ENCODE peak calls at places on chromosomes 1 and 21, in four cellular contexts. One of them, this sample, is unnamed.

GRCh38 chr1:63701187-63701586 is 72.6 kb upstream of the ROR1 start:
- DNase-seq in adrenal gland: no peak
- DNase-seq in A549: peak; percentile 89
- DNase-seq in CD8-positive, alpha-beta T cell: no peak
- DNase-seq in this sample: peak; percentile 47

GRCh38 chr1:92410706-92411105 is 76.0 kb downstream of the GFI1 start:
- DNase-seq in adrenal gland: no peak
- DNase-seq in A549: no peak
- DNase-seq in CD8-positive, alpha-beta T cell: peak; percentile 15
- DNase-seq in this sample: peak; percentile 40

GRCh38 chr1:156551866-156552265 is 20.5 kb downstream of the IQGAP3 start:
- DNase-seq in adrenal gland: no peak
- DNase-seq in A549: peak; percentile 29
- DNase-seq in CD8-positive, alpha-beta T cell: no peak
- DNase-seq in this sample: no peak

GRCh38 chr1:169585184-169585583 is 1.1 kb downstream of the F5 start:
- DNase-seq in adrenal gland: no peak
- DNase-seq in A549: no peak
- DNase-seq in CD8-positive, alpha-beta T cell: no peak
- DNase-seq in this sample: no peak

GRCh38 chr1:1678581-1679380 is 13.8 kb downstream of the SLC35E2B start:
- DNase-seq in adrenal gland: no peak
- DNase-seq in A549: peak; percentile 37
- DNase-seq in CD8-positive, alpha-beta T cell: peak; percentile 34
- DNase-seq in this sample: peak; percentile 99

GRCh38 chr21:44872568-44873355 is 728 bp downstream of the PTTG1IP start:
- DNase-seq in adrenal gland: no peak
- DNase-seq in A549: no peak
- DNase-seq in CD8-positive, alpha-beta T cell: no peak
- DNase-seq in this sample: no peak

GRCh38 chr1:91891486-91891885 is 5.5 kb upstream of the TGFBR3 start:
- DNase-seq in adrenal gland: peak; percentile 5
- DNase-seq in A549: no peak
- DNase-seq in CD8-positive, alpha-beta T cell: no peak
- DNase-seq in this sample: no peak

GRCh38 chr1:224170748-224171478 is 12.1 kb upstream of the DEGS1 start:
- DNase-seq in adrenal gland: no peak
- DNase-seq in A549: peak; percentile 42
- DNase-seq in CD8-positive, alpha-beta T cell: no peak
- DNase-seq in this sample: peak; percentile 60

GRCh38 chr21:34280987-34281386 is 82.8 kb upstream of the KCNE2 start:
- DNase-seq in adrenal gland: no peak
- DNase-seq in A549: no peak
- DNase-seq in CD8-positive, alpha-beta T cell: no peak
- DNase-seq in this sample: no peak

GRCh38 chr1:15803380-15803779 is 4.1 kb downstream of the UQCRHL start:
- DNase-seq in adrenal gland: no peak
- DNase-seq in A549: peak; percentile 43
- DNase-seq in CD8-positive, alpha-beta T cell: no peak
- DNase-seq in this sample: peak; percentile 27

GRCh38 chr1:58572691-58573090 is 4.4 kb downstream of the TACSTD2 start:
- DNase-seq in adrenal gland: no peak
- DNase-seq in A549: no peak
- DNase-seq in CD8-positive, alpha-beta T cell: no peak
- DNase-seq in this sample: no peak

GRCh38 chr1:80656011-80656627 is 1144.6 kb upstream of the ADGRL2 start:
- DNase-seq in adrenal gland: no peak
- DNase-seq in A549: peak; percentile 72
- DNase-seq in CD8-positive, alpha-beta T cell: no peak
- DNase-seq in this sample: peak; percentile 44

GRCh38 chr1:114126696-114127095 is 27.0 kb downstream of the SYT6 start:
- DNase-seq in adrenal gland: no peak
- DNase-seq in A549: no peak
- DNase-seq in CD8-positive, alpha-beta T cell: no peak
- DNase-seq in this sample: no peak

GRCh38 chr1:11730429-11730861 is 5.5 kb upstream of the AGTRAP start:
- DNase-seq in adrenal gland: no peak
- DNase-seq in A549: no peak
- DNase-seq in CD8-positive, alpha-beta T cell: peak; percentile 16
- DNase-seq in this sample: peak; percentile 72

GRCh38 chr1:39979654-39980053 is 24.7 kb downstream of the MFSD2A start:
- DNase-seq in adrenal gland: no peak
- DNase-seq in A549: no peak
- DNase-seq in CD8-positive, alpha-beta T cell: no peak
- DNase-seq in this sample: no peak

GRCh38 chr1:192951961-192952460 is 107.1 kb downstream of the UCHL5 start:
- DNase-seq in adrenal gland: no peak
- DNase-seq in A549: peak; percentile 49
- DNase-seq in CD8-positive, alpha-beta T cell: no peak
- DNase-seq in this sample: no peak

GRCh38 chr1:175297291-175297690 is 104.7 kb upstream of the KIAA0040 start:
- DNase-seq in adrenal gland: no peak
- DNase-seq in A549: no peak
- DNase-seq in CD8-positive, alpha-beta T cell: no peak
- DNase-seq in this sample: no peak

GRCh38 chr21:27647401-27647800 is 680.5 kb upstream of the ADAMTS5 start:
- DNase-seq in adrenal gland: no peak
- DNase-seq in A549: no peak
- DNase-seq in CD8-positive, alpha-beta T cell: no peak
- DNase-seq in this sample: peak; percentile 3

GRCh38 chr1:90761781-90762589 is 44.9 kb upstream of the BARHL2 start:
- DNase-seq in adrenal gland: no peak
- DNase-seq in A549: no peak
- DNase-seq in CD8-positive, alpha-beta T cell: no peak
- DNase-seq in this sample: no peak

GRCh38 chr1:71210746-71211145 is 129.9 kb upstream of the ZRANB2 start:
- DNase-seq in adrenal gland: no peak
- DNase-seq in A549: no peak
- DNase-seq in CD8-positive, alpha-beta T cell: no peak
- DNase-seq in this sample: no peak
- H3K4me3 ChIP-seq in adrenal gland: no peak overlapping the region
- H3K4me3 ChIP-seq in A549: no peak overlapping the region
- H3K4me3 ChIP-seq in CD8-positive, alpha-beta T cell: no peak overlapping the region
- H3K4me3 ChIP-seq in this sample: no peak overlapping the region

GRCh38 chr1:112700290-112701226 is 6.4 kb downstream of the RHOC start:
- DNase-seq in adrenal gland: peak; percentile 97
- DNase-seq in A549: peak; percentile 84
- DNase-seq in CD8-positive, alpha-beta T cell: peak; percentile 55
- DNase-seq in this sample: peak; percentile 89

GRCh38 chr1:112703706-112704105 is 3.2 kb downstream of the RHOC start:
- DNase-seq in adrenal gland: no peak
- DNase-seq in A549: no peak
- DNase-seq in CD8-positive, alpha-beta T cell: no peak
- DNase-seq in this sample: no peak

GRCh38 chr1:112702420-112703261 is 4.3 kb downstream of the RHOC start:
- DNase-seq in adrenal gland: no peak
- DNase-seq in A549: no peak
- DNase-seq in CD8-positive, alpha-beta T cell: no peak
- DNase-seq in this sample: no peak

GRCh38 chr1:112701227-112702066 is 5.5 kb downstream of the RHOC start:
- DNase-seq in adrenal gland: no peak
- DNase-seq in A549: no peak
- DNase-seq in CD8-positive, alpha-beta T cell: no peak
- DNase-seq in this sample: no peak

GRCh38 chr1:112702067-112702395 is 4.9 kb downstream of the RHOC start:
- DNase-seq in adrenal gland: no peak
- DNase-seq in A549: no peak
- DNase-seq in CD8-positive, alpha-beta T cell: no peak
- DNase-seq in this sample: no peak
- H3K4me1 ChIP-seq in adrenal gland: peaks cover 76% of the 10 kb centered on the region
- H3K4me1 ChIP-seq in A549: peaks cover 65% of the 10 kb centered on the region
- H3K4me1 ChIP-seq in CD8-positive, alpha-beta T cell: peaks cover 47% of the 10 kb centered on the region
- H3K4me1 ChIP-seq in this sample: peaks cover 16% of the 10 kb centered on the region

GRCh38 chr1:97050501-97050900 is 328.9 kb downstream of the PTBP2 start:
- DNase-seq in adrenal gland: no peak
- DNase-seq in A549: peak; percentile 19
- DNase-seq in CD8-positive, alpha-beta T cell: no peak
- DNase-seq in this sample: no peak
- H3K27ac ChIP-seq in adrenal gland: no peak overlapping the region
- H3K27ac ChIP-seq in A549: no peak overlapping the region
- H3K27ac ChIP-seq in CD8-positive, alpha-beta T cell: no peak overlapping the region
- H3K27ac ChIP-seq in this sample: no peak overlapping the region

GRCh38 chr1:37926061-37926924 is 20.6 kb downstream of the INPP5B start:
- DNase-seq in adrenal gland: no peak
- DNase-seq in A549: no peak
- DNase-seq in CD8-positive, alpha-beta T cell: no peak
- DNase-seq in this sample: no peak
- H3K4me3 ChIP-seq in adrenal gland: no peak overlapping the region
- H3K4me3 ChIP-seq in A549: no peak overlapping the region
- H3K4me3 ChIP-seq in CD8-positive, alpha-beta T cell: no peak overlapping the region
- H3K4me3 ChIP-seq in this sample: no peak overlapping the region

GRCh38 chr1:98903261-98903660 is 101.4 kb downstream of the PLPPR5 start:
- DNase-seq in adrenal gland: no peak
- DNase-seq in A549: peak; percentile 9
- DNase-seq in CD8-positive, alpha-beta T cell: no peak
- DNase-seq in this sample: no peak
- H3K4me1 ChIP-seq in adrenal gland: no peaks in the 10 kb centered on the region
- H3K4me1 ChIP-seq in A549: no peaks in the 10 kb centered on the region
- H3K4me1 ChIP-seq in CD8-positive, alpha-beta T cell: no peaks in the 10 kb centered on the region
- H3K4me1 ChIP-seq in this sample: no peaks in the 10 kb centered on the region

GRCh38 chr1:30511563-30512252 is 211.7 kb downstream of the MATN1 start:
- DNase-seq in adrenal gland: no peak
- DNase-seq in A549: peak; percentile 54
- DNase-seq in CD8-positive, alpha-beta T cell: no peak
- DNase-seq in this sample: no peak

GRCh38 chr1:30512922-30513265 is 210.5 kb downstream of the MATN1 start:
- DNase-seq in adrenal gland: no peak
- DNase-seq in A549: no peak
- DNase-seq in CD8-positive, alpha-beta T cell: no peak
- DNase-seq in this sample: no peak

GRCh38 chr1:30511106-30511505 is 212.3 kb downstream of the MATN1 start:
- DNase-seq in adrenal gland: no peak
- DNase-seq in A549: no peak
- DNase-seq in CD8-positive, alpha-beta T cell: no peak
- DNase-seq in this sample: no peak

GRCh38 chr1:30513396-30514136 is 209.8 kb downstream of the MATN1 start:
- DNase-seq in adrenal gland: no peak
- DNase-seq in A549: no peak
- DNase-seq in CD8-positive, alpha-beta T cell: no peak
- DNase-seq in this sample: peak; percentile 22

DNA sequence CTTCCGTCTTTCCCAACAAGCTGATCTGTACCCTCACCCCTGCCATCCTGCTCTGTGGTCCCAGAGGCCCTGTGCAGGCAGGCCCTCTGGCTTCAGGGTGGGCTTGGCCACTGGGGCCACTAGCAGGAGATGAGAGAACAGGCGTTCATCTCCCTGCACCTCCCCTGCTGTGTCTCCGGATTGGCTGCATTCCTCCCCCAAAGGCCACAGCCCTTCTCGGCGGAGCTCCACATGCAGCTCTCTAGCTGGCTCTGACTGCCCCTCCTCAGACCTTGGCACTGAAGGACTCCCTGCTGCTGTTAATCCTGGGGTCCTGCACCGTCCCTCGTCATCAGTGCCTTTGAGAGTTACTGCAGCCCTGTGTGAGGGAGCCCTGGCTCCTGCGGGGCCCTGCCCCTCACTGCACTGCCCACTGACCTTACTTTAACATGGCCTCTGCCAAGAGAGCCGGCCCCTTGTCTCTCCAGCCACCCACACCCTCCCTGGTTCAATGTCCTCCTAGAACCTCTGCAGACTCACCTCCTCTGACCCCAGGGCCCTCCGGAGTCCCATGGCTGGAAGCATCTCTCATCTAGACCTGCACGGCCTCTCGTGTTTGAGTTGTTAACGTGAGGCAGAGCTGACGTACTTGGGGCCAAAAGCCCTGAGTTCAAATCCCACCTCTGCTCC is 211.0 kb downstream of the MATN1 start:
- DNase-seq in adrenal gland: no peak
- DNase-seq in A549: no peak
- DNase-seq in CD8-positive, alpha-beta T cell: no peak
- DNase-seq in this sample: no peak
- H3K27ac ChIP-seq in adrenal gland: no peak overlapping the region
- H3K27ac ChIP-seq in A549: peak overlapping the region; percentile 35
- H3K27ac ChIP-seq in CD8-positive, alpha-beta T cell: no peak overlapping the region
- H3K27ac ChIP-seq in this sample: no peak overlapping the region

GRCh38 chr1:154814106-154814505 is 56.0 kb downstream of the KCNN3 start:
- DNase-seq in adrenal gland: no peak
- DNase-seq in A549: no peak
- DNase-seq in CD8-positive, alpha-beta T cell: no peak
- DNase-seq in this sample: no peak
- H3K4me3 ChIP-seq in adrenal gland: no peak overlapping the region
- H3K4me3 ChIP-seq in A549: no peak overlapping the region
- H3K4me3 ChIP-seq in CD8-positive, alpha-beta T cell: no peak overlapping the region
- H3K4me3 ChIP-seq in this sample: no peak overlapping the region